ENCODE peak calls at places on chromosomes 3 and 15, in four cellular contexts. One of them, this sample, is unnamed.
A peak's percentile ranks its signal among the peaks of the same experiment; 100 is the strongest.

GRCh38 chr3:24195504-24196230 is 250.6 kb downstream of the NR1D2 start:
- DNase-seq in IMR-90: no peak
- DNase-seq in GM12865: no peak
- DNase-seq in epithelial cell of esophagus: no peak
- DNase-seq in this sample: no peak

GRCh38 chr15:69408841-69409240 is 5.3 kb upstream of the KIF23 start:
- DNase-seq in IMR-90: no peak
- DNase-seq in GM12865: no peak
- DNase-seq in epithelial cell of esophagus: no peak
- DNase-seq in this sample: no peak

GRCh38 chr15:39807791-39808190 is 25.1 kb upstream of the FSIP1 start:
- DNase-seq in IMR-90: no peak
- DNase-seq in GM12865: no peak
- DNase-seq in epithelial cell of esophagus: no peak
- DNase-seq in this sample: no peak

GRCh38 chr3:53716998-53717397 is 129.2 kb downstream of the CHDH start:
- DNase-seq in IMR-90: no peak
- DNase-seq in GM12865: no peak
- DNase-seq in epithelial cell of esophagus: no peak
- DNase-seq in this sample: no peak

GRCh38 chr15:76340802-76341365 is 4.3 kb downstream of the ISL2 start:
- DNase-seq in IMR-90: no peak
- DNase-seq in GM12865: peak; percentile 64
- DNase-seq in epithelial cell of esophagus: no peak
- DNase-seq in this sample: no peak

GRCh38 chr3:127158614-127159221 is 34.2 kb upstream of the PRR23E start:
- DNase-seq in IMR-90: no peak
- DNase-seq in GM12865: no peak
- DNase-seq in epithelial cell of esophagus: peak; percentile 22
- DNase-seq in this sample: no peak

GRCh38 chr3:43411429-43411828 is 125.1 kb downstream of the SNRK start:
- DNase-seq in IMR-90: no peak
- DNase-seq in GM12865: no peak
- DNase-seq in epithelial cell of esophagus: no peak
- DNase-seq in this sample: no peak

GRCh38 chr15:82936966-82937647 is 15.4 kb downstream of the HOMER2 start:
- DNase-seq in IMR-90: peak; percentile 6
- DNase-seq in GM12865: no peak
- DNase-seq in epithelial cell of esophagus: peak; percentile 98
- DNase-seq in this sample: no peak

GRCh38 chr3:25962255-25962654 is 172.4 kb downstream of the OXSM start:
- DNase-seq in IMR-90: no peak
- DNase-seq in GM12865: no peak
- DNase-seq in epithelial cell of esophagus: peak; percentile 48
- DNase-seq in this sample: no peak

GRCh38 chr15:52567886-52568568 is 803 bp downstream of the ARPP19 start:
- DNase-seq in IMR-90: peak; percentile 24
- DNase-seq in GM12865: peak; percentile 51
- DNase-seq in epithelial cell of esophagus: peak; percentile 71
- DNase-seq in this sample: no peak

GRCh38 chr3:190281308-190282051 is 40.8 kb downstream of the CLDN1 start:
- DNase-seq in IMR-90: peak; percentile 28
- DNase-seq in GM12865: no peak
- DNase-seq in epithelial cell of esophagus: peak; percentile 30
- DNase-seq in this sample: no peak

DNA sequence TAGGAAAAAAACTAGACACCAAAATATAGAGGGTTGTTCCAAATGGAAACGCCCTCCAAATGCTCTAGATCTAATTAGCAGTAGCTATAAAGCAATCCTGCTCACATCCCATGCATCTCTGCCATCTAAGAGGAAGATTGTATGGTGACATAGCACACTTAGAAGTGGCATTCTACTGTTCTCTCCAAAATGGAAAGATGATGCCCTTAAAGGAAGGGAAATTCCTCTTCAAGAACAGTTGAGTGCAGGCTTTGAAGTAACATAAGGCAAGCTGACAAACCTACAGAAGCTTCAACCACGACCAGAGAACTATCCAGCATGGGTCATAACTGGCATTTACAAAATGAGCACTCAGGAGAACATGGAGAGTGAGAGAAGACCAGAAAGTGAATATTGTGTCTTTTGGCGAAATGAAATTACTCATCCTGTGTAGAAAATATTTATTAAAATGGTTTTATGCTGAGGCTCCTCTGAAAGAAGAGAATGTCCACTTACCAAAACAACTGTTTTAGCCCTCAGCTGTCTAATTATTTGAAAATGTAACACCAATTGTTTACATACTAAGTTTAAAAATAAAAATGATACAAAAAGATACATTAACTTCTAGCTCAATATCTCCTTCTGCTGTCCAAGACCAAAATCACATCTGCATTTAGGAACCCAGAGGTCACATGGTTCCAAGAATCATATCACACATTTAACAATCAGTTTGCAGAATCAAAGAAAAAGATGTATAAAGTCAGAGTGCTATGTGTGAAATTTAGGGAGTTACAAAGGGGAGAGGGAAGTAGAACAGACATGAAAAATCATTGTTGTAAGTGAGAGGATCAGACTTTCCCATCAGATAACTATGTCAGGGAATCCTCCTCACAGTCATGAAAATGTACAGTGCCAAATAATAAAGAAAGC is 216.9 kb downstream of the ATP8B4 start:
- DNase-seq in IMR-90: peak; percentile 65
- DNase-seq in GM12865: no peak
- DNase-seq in epithelial cell of esophagus: peak; percentile 41
- DNase-seq in this sample: no peak
- TF ChIP-seq CTCF in IMR-90: peak; percentile 66
- TF ChIP-seq CTCF in GM12865: no peak
- TF ChIP-seq CTCF in epithelial cell of esophagus: peak; percentile 44
- TF ChIP-seq CTCF in this sample: peak; percentile 40

GRCh38 chr3:56801151-56801596 is 575 bp downstream of the ARHGEF3 start:
- DNase-seq in IMR-90: no peak
- DNase-seq in GM12865: peak; percentile 26
- DNase-seq in epithelial cell of esophagus: peak; percentile 31
- DNase-seq in this sample: no peak
- TF ChIP-seq CTCF in IMR-90: no peak
- TF ChIP-seq CTCF in GM12865: no peak
- TF ChIP-seq CTCF in epithelial cell of esophagus: no peak
- TF ChIP-seq CTCF in this sample: no peak

GRCh38 chr3:116863842-116864626 is 154.5 kb downstream of the TUSC7 start:
- DNase-seq in IMR-90: peak; percentile 64
- DNase-seq in GM12865: peak; percentile 63
- DNase-seq in epithelial cell of esophagus: peak; percentile 64
- DNase-seq in this sample: peak; percentile 2
- TF ChIP-seq CTCF in IMR-90: peak; percentile 66
- TF ChIP-seq CTCF in GM12865: peak; percentile 52
- TF ChIP-seq CTCF in epithelial cell of esophagus: peak; percentile 60
- TF ChIP-seq CTCF in this sample: no peak

DNA sequence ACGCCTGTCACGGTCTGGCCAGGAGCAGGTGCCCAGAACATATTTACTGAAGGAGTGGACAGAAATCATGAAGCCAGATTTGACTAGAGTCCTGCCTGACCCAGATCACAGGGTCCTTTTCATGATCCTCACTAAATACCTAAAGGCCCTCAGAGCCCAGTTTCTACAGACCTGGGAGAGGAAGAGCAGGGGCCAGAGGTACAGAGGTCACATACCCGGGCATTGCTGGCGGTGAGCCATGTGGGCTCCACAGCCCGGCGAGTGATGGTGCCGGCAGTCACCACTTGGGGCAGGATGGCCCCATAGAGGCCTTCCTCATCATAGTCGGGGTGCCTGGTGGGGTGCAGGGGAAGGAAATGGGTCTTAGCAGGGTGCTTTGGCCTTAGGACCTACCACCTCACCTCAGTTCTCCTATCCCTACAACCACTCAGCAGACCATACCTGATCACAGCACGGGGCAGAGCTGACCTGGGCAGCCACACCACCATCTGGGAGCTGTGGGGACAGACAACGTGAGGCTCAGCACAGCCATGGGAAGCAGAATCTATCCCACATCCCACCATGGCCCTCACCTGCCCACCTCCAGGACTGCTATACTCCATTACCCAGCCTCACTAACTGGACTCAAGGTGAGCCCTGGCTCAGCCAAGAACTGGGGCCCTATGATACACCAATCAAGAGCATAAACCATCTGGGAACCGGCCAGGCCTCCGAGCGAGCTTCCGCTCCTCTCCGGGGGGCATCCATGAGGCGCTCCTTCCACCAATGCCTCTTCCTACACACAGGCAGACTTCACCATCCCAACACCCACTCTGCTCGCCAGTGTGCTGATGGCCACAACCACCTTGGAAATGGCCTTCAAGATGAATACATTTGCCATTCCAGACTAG is 12.9 kb downstream of the POLG start:
- DNase-seq in IMR-90: no peak
- DNase-seq in GM12865: no peak
- DNase-seq in epithelial cell of esophagus: no peak
- DNase-seq in this sample: no peak
- TF ChIP-seq CTCF in IMR-90: no peak
- TF ChIP-seq CTCF in GM12865: no peak
- TF ChIP-seq CTCF in epithelial cell of esophagus: no peak
- TF ChIP-seq CTCF in this sample: no peak

DNA sequence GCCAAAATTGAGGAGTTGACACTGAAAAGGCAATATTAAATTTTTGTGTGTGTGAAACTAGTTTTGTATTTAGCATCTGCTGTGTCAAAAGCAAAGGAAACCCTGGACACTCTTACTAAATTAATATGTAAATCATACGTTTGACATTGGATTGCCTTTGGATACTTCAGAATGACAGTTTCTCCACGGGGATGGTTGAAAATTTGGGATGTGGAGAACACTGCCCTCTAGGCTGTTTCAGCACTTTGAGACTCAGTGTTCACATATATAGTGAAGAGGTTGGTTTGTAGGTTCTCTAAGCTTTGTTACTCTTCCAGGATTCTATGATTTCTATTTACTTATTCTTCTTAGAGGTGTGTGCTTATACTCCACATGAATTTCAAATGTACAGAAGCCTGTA is 3.0 kb downstream of the ROBO2 start:
- DNase-seq in IMR-90: no peak
- DNase-seq in GM12865: no peak
- DNase-seq in epithelial cell of esophagus: no peak
- DNase-seq in this sample: no peak
- TF ChIP-seq CTCF in IMR-90: no peak
- TF ChIP-seq CTCF in GM12865: no peak
- TF ChIP-seq CTCF in epithelial cell of esophagus: peak; percentile 43
- TF ChIP-seq CTCF in this sample: peak; percentile 27